ENCODE peak calls at places on chromosomes 12 and 14, in seven cellular contexts. J is lower leg skin; T is DND-41; I is AG10803; C is choroid plexus epithelial cell; Q is effector memory CD4-positive, alpha-beta T cell; Z is PC-3. P is an unnamed sample.

GRCh38 chr14:45135181-45135580 is 549 bp upstream of the FANCM start:
- DNase-seq in J (no peak), T (no peak), I (peak; percentile 29), C (peak; percentile 60), Q (no peak), Z (peak; percentile 7), P (no peak)

GRCh38 chr12:41802803-41803202 is 341.9 kb downstream of the GXYLT1 start:
- DNase-seq in J (no peak), T (no peak), I (no peak), C (no peak), Q (no peak), Z (no peak), P (no peak)

GRCh38 chr12:30308010-30308717 is 387.5 kb downstream of the IPO8 start:
- DNase-seq in J (no peak), T (no peak), I (no peak), C (no peak), Q (no peak), Z (no peak), P (no peak)

GRCh38 chr12:2287151-2287550 is 234.4 kb downstream of the CACNA1C start:
- DNase-seq in J (no peak), T (no peak), I (no peak), C (no peak), Q (no peak), Z (no peak), P (no peak)

GRCh38 chr12:113781415-113782198 is 184.5 kb downstream of the RBM19 start:
- DNase-seq in J (no peak), T (no peak), I (peak; percentile 25), C (no peak), Q (no peak), Z (peak; percentile 80), P (no peak)

GRCh38 chr12:39575498-39575875 is 44.1 kb downstream of the ABCD2 start:
- DNase-seq in J (no peak), T (no peak), I (no peak), C (no peak), Q (no peak), Z (no peak), P (no peak)

GRCh38 chr12:93244514-93245077 is 133.1 kb upstream of the NUDT4 start:
- DNase-seq in J (no peak), T (no peak), I (no peak), C (no peak), Q (no peak), Z (no peak), P (no peak)

GRCh38 chr12:54759751-54760150 is 94.6 kb upstream of the MUCL1 start:
- DNase-seq in J (no peak), T (peak; percentile 21), I (peak; percentile 11), C (peak; percentile 46), Q (no peak), Z (peak; percentile 73), P (no peak)

GRCh38 chr14:39025810-39026627 is 77.0 kb downstream of the SEC23A start:
- DNase-seq in J (no peak), T (no peak), I (no peak), C (peak; percentile 96), Q (no peak), Z (no peak), P (no peak)

GRCh38 chr12:121579981-121580868 is 598 bp downstream of the KDM2B start:
- DNase-seq in J (peak; percentile 53), T (peak; percentile 84), I (peak; percentile 61), C (peak; percentile 55), Q (peak; percentile 62), Z (peak; percentile 63), P (peak; percentile 92)

GRCh38 chr12:51036165-51036765 is 10.1 kb upstream of the SLC11A2 start:
- DNase-seq in J (no peak), T (no peak), I (no peak), C (no peak), Q (no peak), Z (no peak), P (no peak)

GRCh38 chr14:49770212-49770817 is 2.4 kb downstream of the KLHDC2 start:
- DNase-seq in J (no peak), T (no peak), I (peak; percentile 20), C (peak; percentile 76), Q (no peak), Z (peak; percentile 83), P (no peak)

GRCh38 chr12:66398931-66399625 is 96.8 kb downstream of the HELB start:
- DNase-seq in J (no peak), T (no peak), I (no peak), C (peak; percentile 21), Q (no peak), Z (peak; percentile 30), P (no peak)

GRCh38 chr12:64400041-64400440 is 4.2 kb upstream of the XPOT start:
- DNase-seq in J (peak; percentile 32), T (no peak), I (peak; percentile 25), C (peak; percentile 79), Q (peak; percentile 38), Z (no peak), P (no peak)

GRCh38 chr12:11839093-11839641 is 189.7 kb downstream of the ETV6 start:
- DNase-seq in J (peak; percentile 50), T (no peak), I (no peak), C (peak; percentile 49), Q (no peak), Z (peak; percentile 49), P (no peak)

GRCh38 chr12:59803735-59804134 is 207.9 kb downstream of the SLC16A7 start:
- DNase-seq in J (no peak), T (no peak), I (peak; percentile 25), C (peak; percentile 13), Q (no peak), Z (peak; percentile 13), P (no peak)

GRCh38 chr12:69840727-69841126 is 15.7 kb downstream of the MYRFL start:
- DNase-seq in J (no peak), T (no peak), I (no peak), C (no peak), Q (no peak), Z (no peak), P (no peak)

GRCh38 chr12:56299308-56299852 is 750 bp downstream of the CS start:
- DNase-seq in J (peak; percentile 24), T (no peak), I (no peak), C (no peak), Q (no peak), Z (peak; percentile 30), P (no peak)

GRCh38 chr12:56299853-56300643 is at the start of gene CS:
- DNase-seq in J (peak; percentile 99), T (peak; percentile 99), I (peak; percentile 97), C (peak; percentile 99), Q (peak; percentile 97), Z (peak; percentile 99), P (peak; percentile 100)

GRCh38 chr12:56300644-56301464 is 724 bp upstream of the CS start:
- DNase-seq in J (no peak), T (no peak), I (no peak), C (no peak), Q (no peak), Z (no peak), P (no peak)

GRCh38 chr12:56297400-56297799 is 2.7 kb downstream of the CS start:
- DNase-seq in J (no peak), T (no peak), I (no peak), C (no peak), Q (no peak), Z (peak; percentile 30), P (no peak)

DNA sequence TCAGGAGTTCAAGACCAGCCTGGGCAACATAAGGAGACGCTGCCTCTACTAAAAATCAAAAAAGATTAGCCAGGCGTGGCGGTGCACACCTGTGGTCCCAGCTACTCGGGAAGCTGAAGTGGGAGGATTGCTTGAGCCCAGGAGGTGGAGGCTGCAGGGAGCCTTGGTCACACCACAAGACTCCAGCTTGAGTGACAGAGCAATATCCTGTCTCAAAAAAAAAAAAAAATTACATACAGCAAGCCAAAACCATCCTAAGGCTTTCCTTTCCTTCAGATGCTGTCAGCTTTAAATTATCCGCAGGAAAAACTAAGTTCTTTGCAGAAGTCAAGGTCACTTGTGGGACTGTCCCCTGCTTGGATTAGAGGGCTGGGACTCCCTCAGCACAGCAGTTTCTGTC is 1.3 kb downstream of the CS start:
- DNase-seq in J (no peak), T (peak; percentile 20), I (no peak), C (no peak), Q (no peak), Z (no peak), P (no peak)
- H3K4me3 ChIP-seq in J (no peak overlapping the region), T (peak overlapping the region; percentile 91), I (peak overlapping the region; percentile 74), C (peak overlapping the region; percentile 90), Q (peak overlapping the region; percentile 79), Z (peak overlapping the region; percentile 96), P (peak overlapping the region; percentile 84)

DNA sequence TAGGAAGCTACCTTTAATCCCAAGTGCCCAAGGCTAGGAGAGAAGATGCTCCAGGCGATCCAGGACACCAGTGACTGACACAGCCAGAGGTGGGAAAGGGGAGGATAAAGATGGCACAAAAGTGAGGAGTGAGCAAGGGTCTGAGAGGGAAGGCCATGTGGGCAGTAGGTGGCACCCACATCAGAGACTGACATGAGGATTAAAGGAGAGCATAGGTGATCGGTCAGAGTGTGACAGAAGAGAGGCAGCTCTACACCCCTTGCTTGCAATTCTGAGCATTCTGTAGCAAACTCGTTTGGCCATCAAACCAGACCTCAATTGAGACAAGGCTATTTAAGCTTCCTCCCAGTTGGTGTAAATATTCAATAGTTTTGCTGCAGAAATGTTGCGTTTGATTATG is 724 bp upstream of the CD27 start:
- DNase-seq in J (no peak), T (no peak), I (no peak), C (no peak), Q (no peak), Z (no peak), P (no peak)
- H3K4me3 ChIP-seq in J (no peak overlapping the region), T (no peak overlapping the region), I (no peak overlapping the region), C (no peak overlapping the region), Q (no peak overlapping the region), Z (no peak overlapping the region), P (no peak overlapping the region)

DNA sequence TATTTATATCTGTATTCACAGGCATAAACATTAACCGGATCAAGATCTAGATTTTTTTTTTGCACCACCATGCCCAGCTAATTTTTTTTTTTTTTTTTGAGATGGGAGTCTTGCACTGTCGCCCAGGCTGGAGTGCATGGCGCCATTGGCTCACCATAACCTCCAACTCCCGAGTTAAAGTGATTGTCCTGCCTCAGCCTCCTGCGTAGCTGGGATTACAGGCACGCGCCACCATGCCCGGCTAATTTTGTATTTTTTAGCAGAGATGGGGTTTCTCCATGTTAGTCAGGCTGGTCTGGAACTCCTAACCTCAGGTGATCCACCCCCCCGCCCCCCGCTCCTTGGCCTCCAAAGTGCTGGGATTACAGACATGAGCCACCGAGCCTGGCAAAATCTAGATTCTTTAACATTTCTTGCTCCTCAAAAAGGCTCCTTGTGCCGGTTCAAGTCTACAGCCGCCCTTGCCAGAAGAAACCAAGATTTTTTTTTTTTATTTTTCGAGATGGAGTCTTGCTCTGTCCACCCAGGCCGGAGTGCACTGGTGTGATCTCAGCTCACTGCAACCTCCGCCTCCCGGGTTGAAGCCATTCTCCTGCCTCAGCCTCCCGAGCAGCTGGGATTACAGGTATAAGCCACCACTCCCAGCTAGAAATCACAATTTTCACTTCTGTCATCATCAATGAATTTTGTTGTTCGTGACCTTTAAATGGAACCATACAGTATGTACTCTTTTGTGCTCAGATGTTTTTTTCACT is 36.9 kb upstream of the SLC2A3 start:
- DNase-seq in J (no peak), T (no peak), I (no peak), C (no peak), Q (no peak), Z (no peak), P (peak; percentile 73)
- H3K4me3 ChIP-seq in J (no peak overlapping the region), T (no peak overlapping the region), I (no peak overlapping the region), C (no peak overlapping the region), Q (no peak overlapping the region), Z (no peak overlapping the region), P (no peak overlapping the region)

DNA sequence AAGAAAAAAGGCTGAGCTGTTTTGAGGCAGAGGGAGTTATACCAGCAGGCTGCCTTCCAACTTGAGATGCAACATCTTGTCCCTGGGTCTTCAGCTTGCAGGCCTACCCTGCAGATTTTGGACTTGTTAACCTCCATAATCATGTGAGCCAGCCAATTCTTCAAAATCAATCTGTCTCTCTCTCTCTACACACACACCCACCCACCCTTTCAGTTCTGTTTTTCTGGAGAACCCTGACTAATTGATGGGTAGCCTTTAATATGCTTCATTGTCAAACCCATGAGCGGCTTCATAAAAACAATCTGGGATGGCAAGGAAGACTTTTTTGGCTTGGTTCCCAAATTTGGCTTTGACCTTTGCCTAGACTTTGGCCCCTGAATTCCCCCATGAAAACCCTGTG is 113.9 kb downstream of the TMX1 start:
- DNase-seq in J (no peak), T (no peak), I (no peak), C (no peak), Q (no peak), Z (no peak), P (no peak)
- H3K4me3 ChIP-seq in J (no peak overlapping the region), T (no peak overlapping the region), I (no peak overlapping the region), C (no peak overlapping the region), Q (no peak overlapping the region), Z (no peak overlapping the region), P (no peak overlapping the region)

P was measured in spleen.